ENCODE peak calls at places on chromosomes 13 and 19, in five cellular contexts. One of them, this sample, is unnamed.

GRCh38 chr13:102847272-102848234 is 1.7 kb downstream of the ERCC5 start:
- DNase-seq in CD4-positive, alpha-beta T cell: no peak
- DNase-seq in right lobe of liver: no peak
- DNase-seq in HL-60: no peak
- DNase-seq in thoracic aorta: no peak
- DNase-seq in this sample: no peak

GRCh38 chr19:9061879-9062278 is 25.0 kb upstream of the OR1M1 start:
- DNase-seq in thoracic aorta: no peak
- DNase-seq in CD4-positive, alpha-beta T cell: no peak
- DNase-seq in right lobe of liver: no peak
- DNase-seq in HL-60: no peak
- DNase-seq in this sample: no peak

GRCh38 chr19:54517483-54517882 is 14.9 kb downstream of the LAIR2 start:
- DNase-seq in right lobe of liver: peak; percentile 47
- DNase-seq in HL-60: peak; percentile 43
- DNase-seq in CD4-positive, alpha-beta T cell: peak; percentile 20
- DNase-seq in thoracic aorta: no peak
- DNase-seq in this sample: no peak

GRCh38 chr19:23785982-23786381 is 27.3 kb upstream of the ZNF681 start:
- DNase-seq in CD4-positive, alpha-beta T cell: no peak
- DNase-seq in HL-60: no peak
- DNase-seq in thoracic aorta: no peak
- DNase-seq in right lobe of liver: no peak
- DNase-seq in this sample: no peak

GRCh38 chr13:84973661-84974060 is 825.6 kb downstream of the SLITRK6 start:
- DNase-seq in CD4-positive, alpha-beta T cell: no peak
- DNase-seq in right lobe of liver: no peak
- DNase-seq in thoracic aorta: no peak
- DNase-seq in HL-60: no peak
- DNase-seq in this sample: no peak

GRCh38 chr19:29275266-29275665 is 62.3 kb upstream of the UQCRFS1 start:
- DNase-seq in right lobe of liver: no peak
- DNase-seq in HL-60: no peak
- DNase-seq in CD4-positive, alpha-beta T cell: no peak
- DNase-seq in thoracic aorta: no peak
- DNase-seq in this sample: peak; percentile 40

GRCh38 chr19:14073232-14073924 is 792 bp downstream of the MISP3 start:
- DNase-seq in CD4-positive, alpha-beta T cell: peak; percentile 70
- DNase-seq in thoracic aorta: no peak
- DNase-seq in right lobe of liver: peak; percentile 83
- DNase-seq in HL-60: peak; percentile 77
- DNase-seq in this sample: no peak

GRCh38 chr19:3607398-3608078 is 863 bp upstream of the TBXA2R start:
- DNase-seq in thoracic aorta: no peak
- DNase-seq in CD4-positive, alpha-beta T cell: no peak
- DNase-seq in HL-60: no peak
- DNase-seq in right lobe of liver: peak; percentile 67
- DNase-seq in this sample: no peak

GRCh38 chr13:33284016-33284415 is 1.5 kb downstream of the STARD13 start:
- DNase-seq in CD4-positive, alpha-beta T cell: no peak
- DNase-seq in HL-60: no peak
- DNase-seq in right lobe of liver: no peak
- DNase-seq in thoracic aorta: no peak
- DNase-seq in this sample: no peak

GRCh38 chr13:102401305-102401704 is 543 bp downstream of the FGF14 start:
- DNase-seq in right lobe of liver: no peak
- DNase-seq in HL-60: no peak
- DNase-seq in thoracic aorta: no peak
- DNase-seq in CD4-positive, alpha-beta T cell: no peak
- DNase-seq in this sample: no peak

GRCh38 chr13:35694549-35695233 is 218.2 kb upstream of the MAB21L1 start:
- DNase-seq in thoracic aorta: no peak
- DNase-seq in CD4-positive, alpha-beta T cell: no peak
- DNase-seq in right lobe of liver: no peak
- DNase-seq in HL-60: no peak
- DNase-seq in this sample: no peak

GRCh38 chr13:62684359-62684758 is 1268.7 kb upstream of the PCDH20 start:
- DNase-seq in thoracic aorta: no peak
- DNase-seq in HL-60: no peak
- DNase-seq in right lobe of liver: no peak
- DNase-seq in CD4-positive, alpha-beta T cell: no peak
- DNase-seq in this sample: no peak

GRCh38 chr19:17214531-17215124 is 529 bp upstream of the USE1 start:
- DNase-seq in thoracic aorta: no peak
- DNase-seq in HL-60: no peak
- DNase-seq in right lobe of liver: no peak
- DNase-seq in CD4-positive, alpha-beta T cell: no peak
- DNase-seq in this sample: no peak

GRCh38 chr13:82848766-82849165 is 1033.5 kb downstream of the SLITRK1 start:
- DNase-seq in right lobe of liver: no peak
- DNase-seq in CD4-positive, alpha-beta T cell: no peak
- DNase-seq in HL-60: no peak
- DNase-seq in thoracic aorta: no peak
- DNase-seq in this sample: no peak

DNA sequence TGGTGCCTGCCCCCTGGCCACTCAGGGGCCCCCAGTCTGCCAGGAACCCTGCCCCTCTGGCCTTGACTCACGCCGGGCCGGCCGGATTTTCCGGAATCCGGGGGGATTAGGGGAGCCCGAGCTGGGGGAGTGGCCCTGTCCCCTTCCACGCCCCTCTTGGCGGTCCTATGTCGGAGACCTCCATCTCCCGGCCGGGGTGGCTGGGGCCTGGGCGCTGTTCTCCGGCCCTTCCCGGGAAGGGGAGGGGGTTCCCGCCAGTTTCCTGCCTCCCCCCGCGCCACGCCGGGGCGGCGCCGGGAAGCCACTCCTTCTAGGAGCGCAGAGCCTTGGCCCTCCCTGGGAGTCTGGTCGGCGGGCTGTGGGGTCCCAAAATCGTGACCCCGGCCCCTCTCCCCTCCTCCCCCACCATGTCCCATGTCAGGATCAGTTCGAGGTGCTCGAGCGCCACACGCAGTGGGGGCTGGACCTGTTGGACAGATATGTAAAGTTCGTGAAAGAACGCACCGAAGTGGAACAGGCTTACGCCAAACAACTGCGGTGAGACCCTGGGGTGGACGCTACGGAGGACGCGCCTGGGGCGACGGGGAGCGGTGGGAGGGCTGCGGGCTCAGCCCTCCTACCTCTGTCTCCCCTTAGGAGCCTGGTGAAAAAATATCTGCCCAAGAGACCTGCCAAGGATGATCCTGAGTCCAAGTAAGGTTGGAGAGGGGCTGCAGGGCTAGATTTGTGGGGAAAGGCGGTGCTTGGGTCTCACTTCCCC is 1.3 kb downstream of the TRIP10 start:
- DNase-seq in right lobe of liver: peak; percentile 66
- DNase-seq in HL-60: no peak
- DNase-seq in CD4-positive, alpha-beta T cell: no peak
- DNase-seq in thoracic aorta: no peak
- DNase-seq in this sample: peak; percentile 84
- H3K27ac ChIP-seq in right lobe of liver: peak overlapping the region; percentile 71
- H3K27ac ChIP-seq in HL-60: no peak overlapping the region
- H3K27ac ChIP-seq in CD4-positive, alpha-beta T cell: no peak overlapping the region
- H3K27ac ChIP-seq in thoracic aorta: peak overlapping the region; percentile 93
- H3K27ac ChIP-seq in this sample: peak overlapping the region; percentile 91

DNA sequence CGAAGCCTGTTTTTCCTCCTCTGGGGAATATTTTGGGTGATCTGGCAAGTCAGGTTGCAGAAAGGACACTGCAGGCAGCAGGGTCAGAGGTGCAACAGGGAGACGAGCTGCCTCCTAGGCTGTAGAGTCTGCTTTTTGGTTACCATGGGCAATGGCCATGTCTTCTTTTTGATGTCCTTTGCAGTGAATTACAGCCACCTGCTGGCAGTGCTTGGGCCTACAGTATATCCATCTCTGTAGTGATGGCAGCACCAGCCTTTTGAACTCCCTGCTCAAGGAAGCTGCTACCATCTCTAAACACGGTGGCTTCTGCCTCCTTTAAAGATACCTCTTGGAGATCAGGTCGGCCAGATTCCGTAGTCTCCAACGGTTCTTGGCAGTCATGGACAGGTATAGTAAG is 73.9 kb downstream of the WTIP start:
- DNase-seq in right lobe of liver: no peak
- DNase-seq in thoracic aorta: no peak
- DNase-seq in CD4-positive, alpha-beta T cell: no peak
- DNase-seq in HL-60: peak; percentile 10
- DNase-seq in this sample: no peak
- TF ChIP-seq CTCF in right lobe of liver: peak; percentile 17
- TF ChIP-seq CTCF in thoracic aorta: no peak
- TF ChIP-seq CTCF in CD4-positive, alpha-beta T cell: no peak
- TF ChIP-seq CTCF in HL-60: peak; percentile 7
- TF ChIP-seq CTCF in this sample: no peak

DNA sequence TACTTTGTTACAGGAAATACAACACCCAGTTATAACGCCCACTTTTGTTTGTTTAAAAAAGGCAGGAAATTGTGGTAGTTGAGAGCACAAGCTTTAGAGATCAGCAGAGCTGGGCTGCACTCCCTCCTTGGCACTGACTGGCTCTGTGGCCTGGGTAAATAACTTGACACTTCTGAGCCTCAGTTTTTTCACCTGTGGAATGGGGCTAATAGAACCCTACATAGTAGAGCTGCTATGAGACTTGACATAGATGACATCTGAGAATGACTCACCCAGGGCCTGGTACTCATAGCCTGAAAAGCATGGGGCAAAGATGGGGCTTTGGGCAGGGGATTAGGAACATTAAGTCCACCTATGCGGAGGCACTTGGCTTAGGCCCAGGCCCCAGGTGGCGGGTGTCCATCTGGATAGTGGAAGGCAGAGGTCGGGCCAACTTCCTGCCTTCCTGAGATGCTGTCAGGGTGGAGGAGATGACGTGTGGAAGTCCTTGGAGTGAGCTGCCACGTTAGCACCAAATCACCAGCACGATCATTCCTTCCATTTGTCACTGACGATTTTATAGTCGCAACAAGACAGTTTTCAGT is 159.1 kb downstream of the KATNAL1 start:
- DNase-seq in thoracic aorta: no peak
- DNase-seq in HL-60: no peak
- DNase-seq in CD4-positive, alpha-beta T cell: peak; percentile 40
- DNase-seq in right lobe of liver: no peak
- DNase-seq in this sample: no peak
- H3K27ac ChIP-seq in thoracic aorta: no peak overlapping the region
- H3K27ac ChIP-seq in HL-60: no peak overlapping the region
- H3K27ac ChIP-seq in CD4-positive, alpha-beta T cell: peak overlapping the region; percentile 58
- H3K27ac ChIP-seq in right lobe of liver: no peak overlapping the region
- H3K27ac ChIP-seq in this sample: no peak overlapping the region

DNA sequence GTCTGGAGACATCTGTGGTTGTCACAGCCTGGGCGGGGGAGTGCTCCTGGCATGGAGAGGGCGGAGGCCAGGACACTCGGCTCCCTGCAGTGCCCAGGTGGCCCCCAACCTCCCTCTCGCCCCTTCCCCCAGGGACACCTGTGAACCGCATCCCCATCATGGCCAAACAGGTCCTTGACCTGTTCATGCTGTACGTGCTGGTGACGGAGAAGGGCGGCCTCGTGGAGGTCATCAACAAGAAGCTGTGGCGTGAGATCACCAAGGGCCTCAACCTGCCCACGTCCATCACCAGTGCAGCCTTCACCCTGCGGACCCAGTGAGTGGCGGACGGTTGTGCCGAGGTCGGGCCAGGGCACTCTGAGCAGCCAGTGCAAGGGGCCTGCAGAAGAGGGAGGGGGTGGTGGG is 20.0 kb upstream of the WDR18 start:
- DNase-seq in HL-60: no peak
- DNase-seq in right lobe of liver: no peak
- DNase-seq in CD4-positive, alpha-beta T cell: no peak
- DNase-seq in thoracic aorta: no peak
- DNase-seq in this sample: no peak
- TF ChIP-seq CTCF in HL-60: no peak
- TF ChIP-seq CTCF in right lobe of liver: no peak
- TF ChIP-seq CTCF in CD4-positive, alpha-beta T cell: no peak
- TF ChIP-seq CTCF in thoracic aorta: no peak
- TF ChIP-seq CTCF in this sample: no peak